ENCODE peak calls at places on chromosomes 3 and 15, in five cellular contexts. P is psoas muscle, O is A549, Y is thyroid gland, B is body of pancreas. E is an unnamed sample.

GRCh38 chr3:16658004-16658932 is 53.0 kb upstream of the DAZL start:
- DNase-seq in P (no peak), O (no peak), Y (no peak), B (no peak), E (no peak)

GRCh38 chr3:122013448-122013925 is 8.6 kb downstream of the ILDR1 start:
- DNase-seq in P (no peak), O (no peak), Y (no peak), B (peak; percentile 21), E (no peak)

GRCh38 chr3:38268522-38268921 is 2.9 kb downstream of the SLC22A13 start:
- DNase-seq in P (no peak), O (no peak), Y (no peak), B (no peak), E (no peak)

GRCh38 chr3:191455257-191455952 is 5.6 kb upstream of the PYDC2 start:
- DNase-seq in P (no peak), O (no peak), Y (no peak), B (no peak), E (no peak)

GRCh38 chr3:127209155-127209839 is 16.4 kb downstream of the PRR23E start:
- DNase-seq in P (no peak), O (no peak), Y (no peak), B (no peak), E (no peak)

GRCh38 chr3:30083315-30083714 is 523.1 kb upstream of the TGFBR2 start:
- DNase-seq in P (no peak), O (no peak), Y (no peak), B (no peak), E (peak; percentile 53)

GRCh38 chr15:89206908-89207331 is 14.5 kb downstream of the RLBP1 start:
- DNase-seq in P (peak; percentile 72), O (peak; percentile 99), Y (peak; percentile 73), B (peak; percentile 88), E (peak; percentile 76)

GRCh38 chr15:39583586-39584265 is 2.8 kb downstream of the THBS1 start:
- DNase-seq in P (no peak), O (peak; percentile 17), Y (no peak), B (no peak), E (peak; percentile 60)

GRCh38 chr15:71052356-71052755 is 62.9 kb upstream of the THSD4 start:
- DNase-seq in P (no peak), O (no peak), Y (no peak), B (no peak), E (peak; percentile 82)

GRCh38 chr3:10353160-10353559 is 32.2 kb upstream of the SEC13 start:
- DNase-seq in P (no peak), O (no peak), Y (no peak), B (no peak), E (no peak)

GRCh38 chr3:111901617-111902016 is 42.6 kb downstream of the PHLDB2 start:
- DNase-seq in P (no peak), O (no peak), Y (no peak), B (no peak), E (no peak)

GRCh38 chr3:127589600-127590281 is 792 bp downstream of the TPRA1 start:
- DNase-seq in P (no peak), O (no peak), Y (peak; percentile 34), B (peak; percentile 31), E (peak; percentile 19)

GRCh38 chr3:30864158-30864557 is 30.3 kb downstream of the GADL1 start:
- DNase-seq in P (no peak), O (no peak), Y (no peak), B (no peak), E (no peak)

GRCh38 chr15:70214266-70214665 is 116.5 kb upstream of the TLE3 start:
- DNase-seq in P (no peak), O (no peak), Y (peak; percentile 82), B (no peak), E (no peak)

GRCh38 chr3:192174283-192174682 is 553.1 kb downstream of the FGF12 start:
- DNase-seq in P (no peak), O (no peak), Y (no peak), B (no peak), E (no peak)

GRCh38 chr3:149393355-149394165 is 16.1 kb upstream of the TM4SF1 start:
- DNase-seq in P (peak; percentile 53), O (peak; percentile 71), Y (peak; percentile 72), B (peak; percentile 90), E (peak; percentile 84)

GRCh38 chr15:78322724-78323395 is 17.3 kb upstream of the CRABP1 start:
- DNase-seq in P (no peak), O (no peak), Y (no peak), B (no peak), E (no peak)

GRCh38 chr3:44995142-44995770 is 19.2 kb downstream of the EXOSC7 start:
- DNase-seq in P (peak; percentile 25), O (no peak), Y (peak; percentile 39), B (peak; percentile 58), E (peak; percentile 64)

GRCh38 chr3:142272200-142272891 is 47.0 kb upstream of the GK5 start:
- DNase-seq in P (no peak), O (no peak), Y (no peak), B (no peak), E (no peak)

GRCh38 chr3:25021816-25022215 is 406.2 kb upstream of the RARB start:
- DNase-seq in P (no peak), O (no peak), Y (no peak), B (no peak), E (peak; percentile 6)

GRCh38 chr3:9316881-9317341 is 45.9 kb upstream of the THUMPD3 start:
- DNase-seq in P (no peak), O (no peak), Y (no peak), B (peak; percentile 16), E (no peak)

GRCh38 chr15:83108266-83109219 is 1.1 kb downstream of the TM6SF1 start:
- DNase-seq in P (peak; percentile 50), O (no peak), Y (peak; percentile 25), B (peak; percentile 15), E (no peak)

GRCh38 chr3:42226470-42227425 is 39.2 kb downstream of the CCK start:
- DNase-seq in P (no peak), O (no peak), Y (no peak), B (no peak), E (no peak)

DNA sequence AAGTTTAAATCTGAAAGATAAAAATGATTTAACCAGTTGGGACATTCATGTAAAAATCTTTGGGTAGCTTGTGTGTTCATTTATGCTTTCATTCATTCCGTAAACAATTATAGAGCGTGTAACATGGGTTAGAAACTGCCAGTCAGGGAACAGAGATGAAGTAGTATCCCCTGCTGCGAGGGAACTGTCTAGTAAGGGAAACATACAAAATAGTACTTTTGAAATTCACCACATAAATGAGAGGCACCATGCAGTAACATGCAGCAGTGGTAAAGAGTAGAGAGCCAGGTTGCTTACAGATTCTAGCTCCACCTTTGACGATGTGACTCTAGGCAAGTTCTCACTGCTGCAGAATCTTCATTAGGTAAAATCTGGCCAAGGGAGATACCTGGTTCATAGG is 921 bp downstream of the DZIP3 start:
- DNase-seq in P (no peak), O (no peak), Y (no peak), B (no peak), E (no peak)
- H3K4me3 ChIP-seq in P (peak overlapping the region; percentile 87), O (peak overlapping the region; percentile 69), Y (peak overlapping the region; percentile 94), B (peak overlapping the region; percentile 96), E (peak overlapping the region; percentile 98)

DNA sequence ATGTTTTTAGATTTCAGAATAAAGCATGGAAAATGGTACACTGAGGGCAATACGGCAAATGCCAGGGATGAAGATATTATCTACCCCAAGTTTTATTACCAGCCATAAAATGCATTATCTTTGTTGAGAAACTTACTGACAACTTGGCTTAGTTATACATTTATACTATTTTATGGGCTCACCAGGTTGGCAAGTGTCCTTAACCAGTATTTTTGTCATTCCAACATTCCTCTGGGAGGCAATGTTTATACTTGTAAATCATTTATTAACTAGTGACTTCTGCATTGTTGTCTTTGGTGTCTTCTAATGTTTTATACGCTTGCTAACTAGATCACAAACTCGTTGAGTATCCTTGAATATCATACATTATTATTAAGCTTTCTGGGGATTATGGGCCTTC is 18.0 kb upstream of the ADGRG7 start:
- DNase-seq in P (no peak), O (no peak), Y (no peak), B (no peak), E (peak; percentile 75)
- H3K4me3 ChIP-seq in P (no peak overlapping the region), O (no peak overlapping the region), Y (no peak overlapping the region), B (no peak overlapping the region), E (no peak overlapping the region)

DNA sequence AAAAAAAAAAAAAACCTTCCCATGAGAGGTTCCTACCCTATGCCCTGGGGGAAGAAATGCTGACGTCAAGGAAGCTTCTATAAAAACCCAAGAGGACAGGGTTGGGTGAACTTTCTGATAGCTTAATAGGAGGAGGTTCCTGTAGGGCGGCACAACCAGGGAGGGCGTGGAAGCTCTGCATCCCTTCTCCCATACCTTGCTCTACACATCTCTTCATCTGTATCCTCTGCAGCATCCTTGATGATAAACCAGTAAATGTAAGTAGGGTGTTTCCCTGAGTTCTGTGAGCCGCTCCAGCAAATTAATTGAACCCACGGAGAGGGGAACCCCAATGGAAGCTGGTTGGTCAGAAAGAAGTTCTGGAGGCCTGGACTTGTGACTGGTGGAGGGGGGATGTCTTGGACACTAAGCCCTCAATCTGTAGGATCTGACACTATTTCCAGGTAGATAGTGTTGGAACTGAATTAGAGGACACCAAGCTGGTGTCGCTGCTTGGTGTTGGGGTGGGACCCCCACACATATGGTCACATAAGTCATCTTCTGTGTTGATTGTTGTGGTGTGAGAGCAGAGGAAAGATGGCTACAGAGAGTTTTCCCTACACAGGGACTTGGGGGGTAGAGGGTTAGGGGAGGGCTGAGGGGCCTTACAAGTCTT is 91.5 kb downstream of the ST6GAL1 start:
- DNase-seq in P (no peak), O (no peak), Y (no peak), B (no peak), E (peak; percentile 7)
- H3K4me3 ChIP-seq in P (no peak overlapping the region), O (no peak overlapping the region), Y (no peak overlapping the region), B (no peak overlapping the region), E (no peak overlapping the region)

GRCh38 chr15:90637693-90638092 is 79.5 kb upstream of the BLM start:
- DNase-seq in P (no peak), O (no peak), Y (no peak), B (no peak), E (no peak)
- H3K4me3 ChIP-seq in P (no peak overlapping the region), O (no peak overlapping the region), Y (no peak overlapping the region), B (no peak overlapping the region), E (no peak overlapping the region)

GRCh38 chr15:45129651-45130129 is at the start of the genes DUOX1 and DUOXA1:
- DNase-seq in P (peak; percentile 47), O (no peak), Y (peak; percentile 91), B (no peak), E (no peak)
- H3K4me3 ChIP-seq in P (peak within 1 kb of the TSS; percentile 48), O (no peak within 1 kb of the TSS), Y (peak within 1 kb of the TSS; percentile 41), B (no peak within 1 kb of the TSS), E (no peak within 1 kb of the TSS)

GRCh38 chr15:98160236-98160635 is 199.7 kb downstream of the ARRDC4 start:
- DNase-seq in P (no peak), O (no peak), Y (no peak), B (peak; percentile 10), E (no peak)

GRCh38 chr15:98163319-98164030 is 203.0 kb downstream of the ARRDC4 start:
- DNase-seq in P (no peak), O (no peak), Y (no peak), B (no peak), E (no peak)

GRCh38 chr15:98169551-98169950 is 209.0 kb downstream of the ARRDC4 start:
- DNase-seq in P (no peak), O (no peak), Y (no peak), B (no peak), E (no peak)

GRCh38 chr15:98164986-98165385 is 204.5 kb downstream of the ARRDC4 start:
- DNase-seq in P (no peak), O (no peak), Y (no peak), B (no peak), E (no peak)

GRCh38 chr15:98164573-98164972 is 204.1 kb downstream of the ARRDC4 start:
- DNase-seq in P (no peak), O (no peak), Y (no peak), B (no peak), E (no peak)
- H3K4me3 ChIP-seq in P (no peak overlapping the region), O (no peak overlapping the region), Y (no peak overlapping the region), B (no peak overlapping the region), E (no peak overlapping the region)

E was measured in PC-3.